ENCODE peak calls at places on chromosomes 7 and 10, in ten cellular contexts. One of them, this sample, is unnamed. For H3K36me3, the result is how much of the 10 kb centered on the place peaks cover.

GRCh38 chr7:12716722-12717121 is 29.3 kb downstream of the ARL4A start:
- DNase-seq in naive thymus-derived CD4-positive, alpha-beta T cell: no peak
- DNase-seq in sigmoid colon: no peak
- DNase-seq in lung: no peak
- DNase-seq in H7: no peak
- DNase-seq in mucosa of descending colon: no peak
- DNase-seq in upper lobe of right lung: no peak
- DNase-seq in IMR-90: no peak
- DNase-seq in left lung: no peak
- DNase-seq in left ventricle myocardium inferior: no peak
- DNase-seq in this sample: no peak

GRCh38 chr10:7417103-7417623 is 6.3 kb upstream of the SFMBT2 start:
- DNase-seq in upper lobe of right lung: no peak
- DNase-seq in H7: no peak
- DNase-seq in mucosa of descending colon: no peak
- DNase-seq in left lung: no peak
- DNase-seq in sigmoid colon: no peak
- DNase-seq in lung: no peak
- DNase-seq in IMR-90: peak
- DNase-seq in naive thymus-derived CD4-positive, alpha-beta T cell: peak
- DNase-seq in left ventricle myocardium inferior: no peak
- DNase-seq in this sample: peak

GRCh38 chr10:55852850-55853249 is 508.2 kb downstream of the ZWINT start:
- DNase-seq in H7: no peak
- DNase-seq in lung: no peak
- DNase-seq in left ventricle myocardium inferior: no peak
- DNase-seq in left lung: no peak
- DNase-seq in naive thymus-derived CD4-positive, alpha-beta T cell: no peak
- DNase-seq in upper lobe of right lung: no peak
- DNase-seq in mucosa of descending colon: no peak
- DNase-seq in IMR-90: no peak
- DNase-seq in sigmoid colon: no peak
- DNase-seq in this sample: no peak

GRCh38 chr10:21172774-21173432 is 275.8 kb upstream of the NEBL start:
- DNase-seq in naive thymus-derived CD4-positive, alpha-beta T cell: no peak
- DNase-seq in upper lobe of right lung: peak
- DNase-seq in H7: peak
- DNase-seq in lung: no peak
- DNase-seq in left lung: peak
- DNase-seq in mucosa of descending colon: peak
- DNase-seq in left ventricle myocardium inferior: no peak
- DNase-seq in IMR-90: no peak
- DNase-seq in sigmoid colon: no peak
- DNase-seq in this sample: peak

GRCh38 chr10:13775786-13776780 is 189.3 kb downstream of the PRPF18 start:
- DNase-seq in left lung: no peak
- DNase-seq in left ventricle myocardium inferior: no peak
- DNase-seq in IMR-90: peak
- DNase-seq in upper lobe of right lung: no peak
- DNase-seq in sigmoid colon: no peak
- DNase-seq in naive thymus-derived CD4-positive, alpha-beta T cell: no peak
- DNase-seq in lung: no peak
- DNase-seq in mucosa of descending colon: no peak
- DNase-seq in H7: no peak
- DNase-seq in this sample: no peak

GRCh38 chr7:112873831-112874553 is 83.8 kb upstream of the TMEM168 start:
- DNase-seq in IMR-90: no peak
- DNase-seq in mucosa of descending colon: no peak
- DNase-seq in left lung: no peak
- DNase-seq in lung: no peak
- DNase-seq in H7: no peak
- DNase-seq in left ventricle myocardium inferior: no peak
- DNase-seq in upper lobe of right lung: no peak
- DNase-seq in naive thymus-derived CD4-positive, alpha-beta T cell: no peak
- DNase-seq in sigmoid colon: no peak
- DNase-seq in this sample: no peak

GRCh38 chr10:79136227-79137005 is 67.7 kb downstream of the ZMIZ1 start:
- DNase-seq in lung: no peak
- DNase-seq in IMR-90: no peak
- DNase-seq in H7: no peak
- DNase-seq in left ventricle myocardium inferior: no peak
- DNase-seq in left lung: no peak
- DNase-seq in upper lobe of right lung: no peak
- DNase-seq in mucosa of descending colon: no peak
- DNase-seq in naive thymus-derived CD4-positive, alpha-beta T cell: no peak
- DNase-seq in sigmoid colon: no peak
- DNase-seq in this sample: no peak

GRCh38 chr10:118710487-118710886 is 44.3 kb downstream of the CACUL1 start:
- DNase-seq in naive thymus-derived CD4-positive, alpha-beta T cell: no peak
- DNase-seq in H7: no peak
- DNase-seq in left lung: no peak
- DNase-seq in sigmoid colon: no peak
- DNase-seq in left ventricle myocardium inferior: no peak
- DNase-seq in upper lobe of right lung: no peak
- DNase-seq in mucosa of descending colon: no peak
- DNase-seq in IMR-90: no peak
- DNase-seq in lung: no peak
- DNase-seq in this sample: no peak

GRCh38 chr7:76206633-76207032 is 4.9 kb downstream of the SRRM3 start:
- DNase-seq in upper lobe of right lung: no peak
- DNase-seq in naive thymus-derived CD4-positive, alpha-beta T cell: no peak
- DNase-seq in lung: no peak
- DNase-seq in sigmoid colon: no peak
- DNase-seq in left ventricle myocardium inferior: no peak
- DNase-seq in H7: peak
- DNase-seq in mucosa of descending colon: no peak
- DNase-seq in IMR-90: peak
- DNase-seq in left lung: no peak
- DNase-seq in this sample: no peak

GRCh38 chr7:84528756-84529479 is 334.3 kb upstream of the SEMA3A start:
- DNase-seq in upper lobe of right lung: no peak
- DNase-seq in sigmoid colon: no peak
- DNase-seq in H7: no peak
- DNase-seq in lung: no peak
- DNase-seq in left lung: no peak
- DNase-seq in mucosa of descending colon: no peak
- DNase-seq in naive thymus-derived CD4-positive, alpha-beta T cell: no peak
- DNase-seq in left ventricle myocardium inferior: no peak
- DNase-seq in IMR-90: no peak
- DNase-seq in this sample: no peak

GRCh38 chr7:6482743-6483119 is 35.0 kb upstream of the DAGLB start:
- DNase-seq in mucosa of descending colon: no peak
- DNase-seq in sigmoid colon: no peak
- DNase-seq in IMR-90: no peak
- DNase-seq in left lung: no peak
- DNase-seq in naive thymus-derived CD4-positive, alpha-beta T cell: no peak
- DNase-seq in left ventricle myocardium inferior: no peak
- DNase-seq in lung: no peak
- DNase-seq in upper lobe of right lung: no peak
- DNase-seq in H7: no peak
- DNase-seq in this sample: no peak

GRCh38 chr7:42677751-42678231 is 234.1 kb downstream of the C7orf25 start:
- DNase-seq in left lung: no peak
- DNase-seq in left ventricle myocardium inferior: no peak
- DNase-seq in naive thymus-derived CD4-positive, alpha-beta T cell: no peak
- DNase-seq in mucosa of descending colon: no peak
- DNase-seq in H7: no peak
- DNase-seq in IMR-90: peak
- DNase-seq in sigmoid colon: peak
- DNase-seq in upper lobe of right lung: no peak
- DNase-seq in lung: no peak
- DNase-seq in this sample: peak

GRCh38 chr10:48976208-48976607 is 36.6 kb upstream of the LRRC18 start:
- DNase-seq in left ventricle myocardium inferior: no peak
- DNase-seq in mucosa of descending colon: no peak
- DNase-seq in left lung: no peak
- DNase-seq in naive thymus-derived CD4-positive, alpha-beta T cell: no peak
- DNase-seq in IMR-90: peak
- DNase-seq in H7: peak
- DNase-seq in upper lobe of right lung: no peak
- DNase-seq in sigmoid colon: no peak
- DNase-seq in lung: peak
- DNase-seq in this sample: no peak

GRCh38 chr10:116120688-116121087 is 152.3 kb downstream of the GFRA1 start:
- DNase-seq in naive thymus-derived CD4-positive, alpha-beta T cell: no peak
- DNase-seq in left lung: no peak
- DNase-seq in H7: peak
- DNase-seq in IMR-90: no peak
- DNase-seq in sigmoid colon: no peak
- DNase-seq in left ventricle myocardium inferior: no peak
- DNase-seq in lung: no peak
- DNase-seq in upper lobe of right lung: no peak
- DNase-seq in mucosa of descending colon: no peak
- DNase-seq in this sample: peak

GRCh38 chr7:40822861-40823260 is 688.1 kb downstream of the SUGCT start:
- DNase-seq in IMR-90: peak
- DNase-seq in naive thymus-derived CD4-positive, alpha-beta T cell: no peak
- DNase-seq in upper lobe of right lung: no peak
- DNase-seq in lung: no peak
- DNase-seq in sigmoid colon: no peak
- DNase-seq in mucosa of descending colon: no peak
- DNase-seq in left lung: no peak
- DNase-seq in left ventricle myocardium inferior: no peak
- DNase-seq in H7: no peak
- DNase-seq in this sample: no peak

GRCh38 chr10:96377816-96378294 is 19.1 kb upstream of the OPALIN start:
- DNase-seq in lung: no peak
- DNase-seq in naive thymus-derived CD4-positive, alpha-beta T cell: no peak
- DNase-seq in mucosa of descending colon: peak
- DNase-seq in IMR-90: no peak
- DNase-seq in upper lobe of right lung: no peak
- DNase-seq in left lung: no peak
- DNase-seq in H7: peak
- DNase-seq in sigmoid colon: peak
- DNase-seq in left ventricle myocardium inferior: peak
- DNase-seq in this sample: no peak

GRCh38 chr7:15143121-15143520 is 240.6 kb upstream of the DGKB start:
- DNase-seq in IMR-90: no peak
- DNase-seq in lung: no peak
- DNase-seq in H7: no peak
- DNase-seq in mucosa of descending colon: no peak
- DNase-seq in left ventricle myocardium inferior: no peak
- DNase-seq in upper lobe of right lung: no peak
- DNase-seq in naive thymus-derived CD4-positive, alpha-beta T cell: no peak
- DNase-seq in sigmoid colon: no peak
- DNase-seq in left lung: no peak
- DNase-seq in this sample: no peak

GRCh38 chr7:150860978-150861295 is 8.6 kb downstream of the AOC1 start:
- DNase-seq in lung: peak
- DNase-seq in mucosa of descending colon: no peak
- DNase-seq in left lung: no peak
- DNase-seq in left ventricle myocardium inferior: no peak
- DNase-seq in IMR-90: no peak
- DNase-seq in H7: peak
- DNase-seq in sigmoid colon: peak
- DNase-seq in naive thymus-derived CD4-positive, alpha-beta T cell: no peak
- DNase-seq in upper lobe of right lung: no peak
- DNase-seq in this sample: no peak

GRCh38 chr10:69374931-69375306 is 41.8 kb downstream of the TACR2 start:
- DNase-seq in IMR-90: no peak
- DNase-seq in left lung: no peak
- DNase-seq in mucosa of descending colon: no peak
- DNase-seq in sigmoid colon: no peak
- DNase-seq in naive thymus-derived CD4-positive, alpha-beta T cell: no peak
- DNase-seq in lung: no peak
- DNase-seq in left ventricle myocardium inferior: no peak
- DNase-seq in upper lobe of right lung: no peak
- DNase-seq in H7: no peak
- DNase-seq in this sample: no peak
- H3K36me3 ChIP-seq in IMR-90: under half
- H3K36me3 ChIP-seq in left lung: under half
- H3K36me3 ChIP-seq in mucosa of descending colon: under half
- H3K36me3 ChIP-seq in sigmoid colon: half or more
- H3K36me3 ChIP-seq in naive thymus-derived CD4-positive, alpha-beta T cell: under half
- H3K36me3 ChIP-seq in lung: under half
- H3K36me3 ChIP-seq in left ventricle myocardium inferior: half or more
- H3K36me3 ChIP-seq in upper lobe of right lung: half or more
- H3K36me3 ChIP-seq in H7: under half
- H3K36me3 ChIP-seq in this sample: under half

DNA sequence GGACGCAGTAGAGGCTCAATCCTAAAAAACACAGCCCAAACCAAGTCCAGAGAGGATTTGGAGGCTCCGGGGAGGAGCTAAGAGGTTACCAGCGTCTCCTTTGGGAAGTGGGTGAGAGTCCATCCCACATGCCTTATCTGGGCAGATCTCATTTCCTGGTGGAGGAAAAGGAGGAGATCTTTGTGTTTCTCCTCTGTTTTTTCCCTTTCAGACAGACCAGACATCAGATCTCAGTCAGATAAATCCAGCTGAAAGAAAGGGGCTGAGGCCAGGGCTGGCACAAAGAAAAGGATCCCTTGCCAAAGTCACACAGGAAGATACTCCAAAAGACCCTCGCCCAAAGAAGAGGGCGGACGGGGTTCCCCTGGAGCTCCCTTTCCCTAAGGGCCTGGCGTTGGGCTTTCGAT is 58.3 kb upstream of the COMTD1 start:
- DNase-seq in IMR-90: no peak
- DNase-seq in lung: no peak
- DNase-seq in upper lobe of right lung: no peak
- DNase-seq in naive thymus-derived CD4-positive, alpha-beta T cell: no peak
- DNase-seq in mucosa of descending colon: no peak
- DNase-seq in sigmoid colon: peak
- DNase-seq in left lung: no peak
- DNase-seq in H7: peak
- DNase-seq in left ventricle myocardium inferior: no peak
- DNase-seq in this sample: no peak
- H3K4me3 ChIP-seq in IMR-90: no peak
- H3K4me3 ChIP-seq in lung: no peak
- H3K4me3 ChIP-seq in upper lobe of right lung: peak
- H3K4me3 ChIP-seq in naive thymus-derived CD4-positive, alpha-beta T cell: no peak
- H3K4me3 ChIP-seq in mucosa of descending colon: no peak
- H3K4me3 ChIP-seq in sigmoid colon: no peak
- H3K4me3 ChIP-seq in left lung: peak
- H3K4me3 ChIP-seq in H7: no peak
- H3K4me3 ChIP-seq in left ventricle myocardium inferior: peak
- H3K4me3 ChIP-seq in this sample: no peak

DNA sequence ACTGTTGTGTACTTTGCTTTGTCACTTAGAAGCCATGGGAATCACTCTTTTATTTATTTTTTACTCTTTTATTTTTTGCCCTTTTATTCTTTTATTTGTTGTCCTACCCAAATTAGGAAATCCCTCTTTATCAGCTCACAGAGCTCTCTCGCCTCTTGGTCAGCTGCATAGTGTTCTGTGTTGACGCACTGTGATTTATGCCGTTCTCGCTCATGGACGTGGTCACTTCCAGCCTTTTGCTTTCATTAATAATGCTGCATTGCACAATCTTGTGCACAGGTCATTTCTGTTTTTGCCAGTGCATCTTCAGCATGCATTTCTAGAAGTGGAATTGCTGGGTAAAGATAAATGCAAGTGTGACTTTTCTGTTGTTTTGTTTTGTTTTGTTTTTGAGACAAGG is 42.3 kb downstream of the FBH1 start:
- DNase-seq in H7: no peak
- DNase-seq in left lung: no peak
- DNase-seq in mucosa of descending colon: no peak
- DNase-seq in naive thymus-derived CD4-positive, alpha-beta T cell: no peak
- DNase-seq in upper lobe of right lung: no peak
- DNase-seq in left ventricle myocardium inferior: no peak
- DNase-seq in IMR-90: no peak
- DNase-seq in sigmoid colon: peak
- DNase-seq in lung: no peak
- DNase-seq in this sample: no peak
- H3K36me3 ChIP-seq in H7: under half
- H3K36me3 ChIP-seq in left lung: under half
- H3K36me3 ChIP-seq in mucosa of descending colon: under half
- H3K36me3 ChIP-seq in naive thymus-derived CD4-positive, alpha-beta T cell: under half
- H3K36me3 ChIP-seq in upper lobe of right lung: half or more
- H3K36me3 ChIP-seq in left ventricle myocardium inferior: half or more
- H3K36me3 ChIP-seq in IMR-90: half or more
- H3K36me3 ChIP-seq in sigmoid colon: half or more
- H3K36me3 ChIP-seq in lung: under half
- H3K36me3 ChIP-seq in this sample: half or more

GRCh38 chr10:6164271-6165095 is 38.2 kb upstream of the PFKFB3 start:
- DNase-seq in naive thymus-derived CD4-positive, alpha-beta T cell: no peak
- DNase-seq in sigmoid colon: peak
- DNase-seq in left ventricle myocardium inferior: no peak
- DNase-seq in mucosa of descending colon: peak
- DNase-seq in IMR-90: no peak
- DNase-seq in H7: peak
- DNase-seq in lung: no peak
- DNase-seq in upper lobe of right lung: no peak
- DNase-seq in left lung: no peak
- DNase-seq in this sample: no peak
- H3K4me3 ChIP-seq in naive thymus-derived CD4-positive, alpha-beta T cell: peak
- H3K4me3 ChIP-seq in sigmoid colon: peak
- H3K4me3 ChIP-seq in left ventricle myocardium inferior: peak
- H3K4me3 ChIP-seq in mucosa of descending colon: peak
- H3K4me3 ChIP-seq in IMR-90: peak
- H3K4me3 ChIP-seq in H7: peak
- H3K4me3 ChIP-seq in lung: peak
- H3K4me3 ChIP-seq in upper lobe of right lung: peak
- H3K4me3 ChIP-seq in left lung: peak
- H3K4me3 ChIP-seq in this sample: peak

This sample was measured in A673.